ENCODE peak calls at places on chromosomes 13 and 19, in nine cellular contexts. One of them, this sample, is unnamed.

GRCh38 chr19:409006-409514 is at the start of gene C2CD4C:
- DNase-seq in T-cell: peak
- DNase-seq in activated CD8-positive, alpha-beta memory T cell treated with anti-CD3 and anti-CD28 coated beads for 1 hour: no peak
- DNase-seq in effector CD4-positive, alpha-beta T cell: no peak
- DNase-seq in GDM1: no peak
- DNase-seq in IMR-90: no peak
- DNase-seq in stimulated activated naive B cell treated with anti-CD40 and anti-IgM and Interleukin-4, amounts not matched to agents 10 μg/mL and 1 μg/mL and 100 μg/mL, for 72 hours: no peak
- DNase-seq in body of pancreas: peak
- DNase-seq in fibroblast of lung: no peak
- DNase-seq in this sample: no peak

GRCh38 chr19:52941941-52942370 is 18.7 kb upstream of the ZNF888 start:
- DNase-seq in T-cell: no peak
- DNase-seq in activated CD8-positive, alpha-beta memory T cell treated with anti-CD3 and anti-CD28 coated beads for 1 hour: no peak
- DNase-seq in effector CD4-positive, alpha-beta T cell: no peak
- DNase-seq in GDM1: peak
- DNase-seq in IMR-90: peak
- DNase-seq in stimulated activated naive B cell treated with anti-CD40 and anti-IgM and Interleukin-4, amounts not matched to agents 10 μg/mL and 1 μg/mL and 100 μg/mL, for 72 hours: no peak
- DNase-seq in body of pancreas: peak
- DNase-seq in fibroblast of lung: peak
- DNase-seq in this sample: peak

GRCh38 chr19:48614436-48615144 is at the start of gene FAM83E:
- DNase-seq in T-cell: no peak
- DNase-seq in activated CD8-positive, alpha-beta memory T cell treated with anti-CD3 and anti-CD28 coated beads for 1 hour: no peak
- DNase-seq in effector CD4-positive, alpha-beta T cell: no peak
- DNase-seq in GDM1: no peak
- DNase-seq in IMR-90: no peak
- DNase-seq in stimulated activated naive B cell treated with anti-CD40 and anti-IgM and Interleukin-4, amounts not matched to agents 10 μg/mL and 1 μg/mL and 100 μg/mL, for 72 hours: no peak
- DNase-seq in body of pancreas: peak
- DNase-seq in fibroblast of lung: no peak
- DNase-seq in this sample: no peak

GRCh38 chr19:50513746-50514345 is at the start of gene ASPDH:
- DNase-seq in T-cell: no peak
- DNase-seq in activated CD8-positive, alpha-beta memory T cell treated with anti-CD3 and anti-CD28 coated beads for 1 hour: no peak
- DNase-seq in effector CD4-positive, alpha-beta T cell: no peak
- DNase-seq in GDM1: no peak
- DNase-seq in IMR-90: no peak
- DNase-seq in stimulated activated naive B cell treated with anti-CD40 and anti-IgM and Interleukin-4, amounts not matched to agents 10 μg/mL and 1 μg/mL and 100 μg/mL, for 72 hours: no peak
- DNase-seq in body of pancreas: no peak
- DNase-seq in fibroblast of lung: no peak
- DNase-seq in this sample: no peak

GRCh38 chr13:103531278-103531677 is 465.1 kb upstream of the SLC10A2 start:
- DNase-seq in T-cell: no peak
- DNase-seq in activated CD8-positive, alpha-beta memory T cell treated with anti-CD3 and anti-CD28 coated beads for 1 hour: no peak
- DNase-seq in effector CD4-positive, alpha-beta T cell: no peak
- DNase-seq in GDM1: no peak
- DNase-seq in IMR-90: no peak
- DNase-seq in stimulated activated naive B cell treated with anti-CD40 and anti-IgM and Interleukin-4, amounts not matched to agents 10 μg/mL and 1 μg/mL and 100 μg/mL, for 72 hours: no peak
- DNase-seq in body of pancreas: no peak
- DNase-seq in fibroblast of lung: no peak
- DNase-seq in this sample: no peak

GRCh38 chr19:19543101-19543500 is 5.0 kb downstream of the CILP2 start:
- DNase-seq in T-cell: no peak
- DNase-seq in activated CD8-positive, alpha-beta memory T cell treated with anti-CD3 and anti-CD28 coated beads for 1 hour: no peak
- DNase-seq in effector CD4-positive, alpha-beta T cell: no peak
- DNase-seq in GDM1: no peak
- DNase-seq in IMR-90: no peak
- DNase-seq in stimulated activated naive B cell treated with anti-CD40 and anti-IgM and Interleukin-4, amounts not matched to agents 10 μg/mL and 1 μg/mL and 100 μg/mL, for 72 hours: no peak
- DNase-seq in body of pancreas: no peak
- DNase-seq in fibroblast of lung: no peak
- DNase-seq in this sample: no peak

GRCh38 chr13:40362502-40362901 is 303.9 kb downstream of the FOXO1 start:
- DNase-seq in T-cell: no peak
- DNase-seq in activated CD8-positive, alpha-beta memory T cell treated with anti-CD3 and anti-CD28 coated beads for 1 hour: no peak
- DNase-seq in effector CD4-positive, alpha-beta T cell: no peak
- DNase-seq in GDM1: no peak
- DNase-seq in IMR-90: no peak
- DNase-seq in stimulated activated naive B cell treated with anti-CD40 and anti-IgM and Interleukin-4, amounts not matched to agents 10 μg/mL and 1 μg/mL and 100 μg/mL, for 72 hours: no peak
- DNase-seq in body of pancreas: no peak
- DNase-seq in fibroblast of lung: peak
- DNase-seq in this sample: no peak

GRCh38 chr13:114089751-114090400 is 42.5 kb downstream of the RASA3 start:
- DNase-seq in T-cell: no peak
- DNase-seq in activated CD8-positive, alpha-beta memory T cell treated with anti-CD3 and anti-CD28 coated beads for 1 hour: no peak
- DNase-seq in effector CD4-positive, alpha-beta T cell: no peak
- DNase-seq in GDM1: no peak
- DNase-seq in IMR-90: no peak
- DNase-seq in stimulated activated naive B cell treated with anti-CD40 and anti-IgM and Interleukin-4, amounts not matched to agents 10 μg/mL and 1 μg/mL and 100 μg/mL, for 72 hours: no peak
- DNase-seq in body of pancreas: no peak
- DNase-seq in fibroblast of lung: no peak
- DNase-seq in this sample: no peak

GRCh38 chr19:5608271-5608666 is 14.3 kb downstream of the SAFB2 start:
- DNase-seq in T-cell: no peak
- DNase-seq in activated CD8-positive, alpha-beta memory T cell treated with anti-CD3 and anti-CD28 coated beads for 1 hour: no peak
- DNase-seq in effector CD4-positive, alpha-beta T cell: no peak
- DNase-seq in GDM1: no peak
- DNase-seq in IMR-90: no peak
- DNase-seq in stimulated activated naive B cell treated with anti-CD40 and anti-IgM and Interleukin-4, amounts not matched to agents 10 μg/mL and 1 μg/mL and 100 μg/mL, for 72 hours: no peak
- DNase-seq in body of pancreas: no peak
- DNase-seq in fibroblast of lung: no peak
- DNase-seq in this sample: no peak

GRCh38 chr19:38907227-38907626 is 4.8 kb downstream of the CCER2 start:
- DNase-seq in T-cell: no peak
- DNase-seq in activated CD8-positive, alpha-beta memory T cell treated with anti-CD3 and anti-CD28 coated beads for 1 hour: no peak
- DNase-seq in effector CD4-positive, alpha-beta T cell: no peak
- DNase-seq in GDM1: no peak
- DNase-seq in IMR-90: no peak
- DNase-seq in stimulated activated naive B cell treated with anti-CD40 and anti-IgM and Interleukin-4, amounts not matched to agents 10 μg/mL and 1 μg/mL and 100 μg/mL, for 72 hours: no peak
- DNase-seq in body of pancreas: no peak
- DNase-seq in fibroblast of lung: no peak
- DNase-seq in this sample: no peak

GRCh38 chr19:48501446-48501960 is 10.1 kb downstream of the LMTK3 start:
- DNase-seq in T-cell: peak
- DNase-seq in activated CD8-positive, alpha-beta memory T cell treated with anti-CD3 and anti-CD28 coated beads for 1 hour: no peak
- DNase-seq in effector CD4-positive, alpha-beta T cell: peak
- DNase-seq in GDM1: no peak
- DNase-seq in IMR-90: no peak
- DNase-seq in stimulated activated naive B cell treated with anti-CD40 and anti-IgM and Interleukin-4, amounts not matched to agents 10 μg/mL and 1 μg/mL and 100 μg/mL, for 72 hours: no peak
- DNase-seq in body of pancreas: peak
- DNase-seq in fibroblast of lung: no peak
- DNase-seq in this sample: peak

GRCh38 chr19:33767898-33768413 is 28.7 kb upstream of the KCTD15 start:
- DNase-seq in T-cell: no peak
- DNase-seq in activated CD8-positive, alpha-beta memory T cell treated with anti-CD3 and anti-CD28 coated beads for 1 hour: no peak
- DNase-seq in effector CD4-positive, alpha-beta T cell: no peak
- DNase-seq in GDM1: no peak
- DNase-seq in IMR-90: peak
- DNase-seq in stimulated activated naive B cell treated with anti-CD40 and anti-IgM and Interleukin-4, amounts not matched to agents 10 μg/mL and 1 μg/mL and 100 μg/mL, for 72 hours: no peak
- DNase-seq in body of pancreas: no peak
- DNase-seq in fibroblast of lung: peak
- DNase-seq in this sample: no peak

GRCh38 chr13:113845055-113845454 is 18.8 kb downstream of the GAS6 start:
- DNase-seq in T-cell: no peak
- DNase-seq in activated CD8-positive, alpha-beta memory T cell treated with anti-CD3 and anti-CD28 coated beads for 1 hour: no peak
- DNase-seq in effector CD4-positive, alpha-beta T cell: no peak
- DNase-seq in GDM1: no peak
- DNase-seq in IMR-90: no peak
- DNase-seq in stimulated activated naive B cell treated with anti-CD40 and anti-IgM and Interleukin-4, amounts not matched to agents 10 μg/mL and 1 μg/mL and 100 μg/mL, for 72 hours: no peak
- DNase-seq in body of pancreas: no peak
- DNase-seq in fibroblast of lung: no peak
- DNase-seq in this sample: no peak

GRCh38 chr13:33040116-33040515 is 23.9 kb downstream of the KL start:
- DNase-seq in T-cell: no peak
- DNase-seq in activated CD8-positive, alpha-beta memory T cell treated with anti-CD3 and anti-CD28 coated beads for 1 hour: no peak
- DNase-seq in effector CD4-positive, alpha-beta T cell: no peak
- DNase-seq in GDM1: no peak
- DNase-seq in IMR-90: no peak
- DNase-seq in stimulated activated naive B cell treated with anti-CD40 and anti-IgM and Interleukin-4, amounts not matched to agents 10 μg/mL and 1 μg/mL and 100 μg/mL, for 72 hours: no peak
- DNase-seq in body of pancreas: no peak
- DNase-seq in fibroblast of lung: no peak
- DNase-seq in this sample: no peak

GRCh38 chr19:41352609-41353465 is 885 bp downstream of the TGFB1 start:
- DNase-seq in T-cell: peak
- DNase-seq in activated CD8-positive, alpha-beta memory T cell treated with anti-CD3 and anti-CD28 coated beads for 1 hour: no peak
- DNase-seq in effector CD4-positive, alpha-beta T cell: peak
- DNase-seq in GDM1: peak
- DNase-seq in IMR-90: peak
- DNase-seq in stimulated activated naive B cell treated with anti-CD40 and anti-IgM and Interleukin-4, amounts not matched to agents 10 μg/mL and 1 μg/mL and 100 μg/mL, for 72 hours: peak
- DNase-seq in body of pancreas: peak
- DNase-seq in fibroblast of lung: peak
- DNase-seq in this sample: no peak

GRCh38 chr19:32450217-32450616 is 44.6 kb downstream of the DPY19L3 start:
- DNase-seq in T-cell: no peak
- DNase-seq in activated CD8-positive, alpha-beta memory T cell treated with anti-CD3 and anti-CD28 coated beads for 1 hour: no peak
- DNase-seq in effector CD4-positive, alpha-beta T cell: no peak
- DNase-seq in GDM1: no peak
- DNase-seq in IMR-90: peak
- DNase-seq in stimulated activated naive B cell treated with anti-CD40 and anti-IgM and Interleukin-4, amounts not matched to agents 10 μg/mL and 1 μg/mL and 100 μg/mL, for 72 hours: no peak
- DNase-seq in body of pancreas: no peak
- DNase-seq in fibroblast of lung: no peak
- DNase-seq in this sample: no peak

GRCh38 chr13:42612021-42612765 is 38.2 kb downstream of the TNFSF11 start:
- DNase-seq in T-cell: no peak
- DNase-seq in activated CD8-positive, alpha-beta memory T cell treated with anti-CD3 and anti-CD28 coated beads for 1 hour: no peak
- DNase-seq in effector CD4-positive, alpha-beta T cell: no peak
- DNase-seq in GDM1: no peak
- DNase-seq in IMR-90: no peak
- DNase-seq in stimulated activated naive B cell treated with anti-CD40 and anti-IgM and Interleukin-4, amounts not matched to agents 10 μg/mL and 1 μg/mL and 100 μg/mL, for 72 hours: no peak
- DNase-seq in body of pancreas: no peak
- DNase-seq in fibroblast of lung: no peak
- DNase-seq in this sample: peak

GRCh38 chr13:79869326-79869725 is 388.4 kb downstream of the NDFIP2 start:
- DNase-seq in T-cell: no peak
- DNase-seq in activated CD8-positive, alpha-beta memory T cell treated with anti-CD3 and anti-CD28 coated beads for 1 hour: no peak
- DNase-seq in effector CD4-positive, alpha-beta T cell: no peak
- DNase-seq in GDM1: no peak
- DNase-seq in IMR-90: peak
- DNase-seq in stimulated activated naive B cell treated with anti-CD40 and anti-IgM and Interleukin-4, amounts not matched to agents 10 μg/mL and 1 μg/mL and 100 μg/mL, for 72 hours: no peak
- DNase-seq in body of pancreas: peak
- DNase-seq in fibroblast of lung: peak
- DNase-seq in this sample: no peak

GRCh38 chr19:53977991-53978731 is 13.3 kb upstream of the CACNG6 start:
- DNase-seq in T-cell: peak
- DNase-seq in activated CD8-positive, alpha-beta memory T cell treated with anti-CD3 and anti-CD28 coated beads for 1 hour: no peak
- DNase-seq in effector CD4-positive, alpha-beta T cell: no peak
- DNase-seq in GDM1: peak
- DNase-seq in IMR-90: peak
- DNase-seq in stimulated activated naive B cell treated with anti-CD40 and anti-IgM and Interleukin-4, amounts not matched to agents 10 μg/mL and 1 μg/mL and 100 μg/mL, for 72 hours: no peak
- DNase-seq in body of pancreas: peak
- DNase-seq in fibroblast of lung: peak
- DNase-seq in this sample: peak

GRCh38 chr19:51810228-51810627 is 15.3 kb downstream of the FPR3 start:
- DNase-seq in T-cell: no peak
- DNase-seq in activated CD8-positive, alpha-beta memory T cell treated with anti-CD3 and anti-CD28 coated beads for 1 hour: no peak
- DNase-seq in effector CD4-positive, alpha-beta T cell: no peak
- DNase-seq in GDM1: no peak
- DNase-seq in IMR-90: no peak
- DNase-seq in stimulated activated naive B cell treated with anti-CD40 and anti-IgM and Interleukin-4, amounts not matched to agents 10 μg/mL and 1 μg/mL and 100 μg/mL, for 72 hours: no peak
- DNase-seq in body of pancreas: no peak
- DNase-seq in fibroblast of lung: no peak
- DNase-seq in this sample: peak

GRCh38 chr19:40805258-40805868 is 6.4 kb downstream of the EGLN2 start:
- DNase-seq in T-cell: no peak
- DNase-seq in activated CD8-positive, alpha-beta memory T cell treated with anti-CD3 and anti-CD28 coated beads for 1 hour: no peak
- DNase-seq in effector CD4-positive, alpha-beta T cell: peak
- DNase-seq in GDM1: no peak
- DNase-seq in IMR-90: no peak
- DNase-seq in stimulated activated naive B cell treated with anti-CD40 and anti-IgM and Interleukin-4, amounts not matched to agents 10 μg/mL and 1 μg/mL and 100 μg/mL, for 72 hours: no peak
- DNase-seq in body of pancreas: peak
- DNase-seq in fibroblast of lung: no peak
- DNase-seq in this sample: no peak

GRCh38 chr19:15118248-15118647 is 11.0 kb downstream of the SYDE1 start:
- DNase-seq in T-cell: no peak
- DNase-seq in activated CD8-positive, alpha-beta memory T cell treated with anti-CD3 and anti-CD28 coated beads for 1 hour: no peak
- DNase-seq in effector CD4-positive, alpha-beta T cell: no peak
- DNase-seq in GDM1: no peak
- DNase-seq in IMR-90: no peak
- DNase-seq in stimulated activated naive B cell treated with anti-CD40 and anti-IgM and Interleukin-4, amounts not matched to agents 10 μg/mL and 1 μg/mL and 100 μg/mL, for 72 hours: no peak
- DNase-seq in body of pancreas: no peak
- DNase-seq in fibroblast of lung: no peak
- DNase-seq in this sample: no peak

GRCh38 chr19:7010722-7011593 is 10.3 kb downstream of the MBD3L2B start:
- DNase-seq in T-cell: no peak
- DNase-seq in activated CD8-positive, alpha-beta memory T cell treated with anti-CD3 and anti-CD28 coated beads for 1 hour: no peak
- DNase-seq in effector CD4-positive, alpha-beta T cell: no peak
- DNase-seq in GDM1: no peak
- DNase-seq in IMR-90: no peak
- DNase-seq in stimulated activated naive B cell treated with anti-CD40 and anti-IgM and Interleukin-4, amounts not matched to agents 10 μg/mL and 1 μg/mL and 100 μg/mL, for 72 hours: no peak
- DNase-seq in body of pancreas: no peak
- DNase-seq in fibroblast of lung: no peak
- DNase-seq in this sample: no peak

GRCh38 chr13:66886248-66886647 is 343.9 kb downstream of the PCDH9 start:
- DNase-seq in T-cell: no peak
- DNase-seq in activated CD8-positive, alpha-beta memory T cell treated with anti-CD3 and anti-CD28 coated beads for 1 hour: no peak
- DNase-seq in effector CD4-positive, alpha-beta T cell: no peak
- DNase-seq in GDM1: no peak
- DNase-seq in IMR-90: no peak
- DNase-seq in stimulated activated naive B cell treated with anti-CD40 and anti-IgM and Interleukin-4, amounts not matched to agents 10 μg/mL and 1 μg/mL and 100 μg/mL, for 72 hours: no peak
- DNase-seq in body of pancreas: no peak
- DNase-seq in fibroblast of lung: peak
- DNase-seq in this sample: no peak

GRCh38 chr13:23876265-23876664 is 12.9 kb downstream of the MIPEP start:
- DNase-seq in T-cell: no peak
- DNase-seq in activated CD8-positive, alpha-beta memory T cell treated with anti-CD3 and anti-CD28 coated beads for 1 hour: no peak
- DNase-seq in effector CD4-positive, alpha-beta T cell: no peak
- DNase-seq in GDM1: no peak
- DNase-seq in IMR-90: peak
- DNase-seq in stimulated activated naive B cell treated with anti-CD40 and anti-IgM and Interleukin-4, amounts not matched to agents 10 μg/mL and 1 μg/mL and 100 μg/mL, for 72 hours: no peak
- DNase-seq in body of pancreas: peak
- DNase-seq in fibroblast of lung: no peak
- DNase-seq in this sample: no peak

GRCh38 chr19:30135797-30136196 is 193.8 kb downstream of the URI1 start:
- DNase-seq in T-cell: no peak
- DNase-seq in activated CD8-positive, alpha-beta memory T cell treated with anti-CD3 and anti-CD28 coated beads for 1 hour: no peak
- DNase-seq in effector CD4-positive, alpha-beta T cell: no peak
- DNase-seq in GDM1: no peak
- DNase-seq in IMR-90: no peak
- DNase-seq in stimulated activated naive B cell treated with anti-CD40 and anti-IgM and Interleukin-4, amounts not matched to agents 10 μg/mL and 1 μg/mL and 100 μg/mL, for 72 hours: no peak
- DNase-seq in body of pancreas: no peak
- DNase-seq in fibroblast of lung: no peak
- DNase-seq in this sample: no peak

GRCh38 chr19:4866595-4867424 is 657 bp downstream of the PLIN3 start:
- DNase-seq in T-cell: peak
- DNase-seq in activated CD8-positive, alpha-beta memory T cell treated with anti-CD3 and anti-CD28 coated beads for 1 hour: no peak
- DNase-seq in effector CD4-positive, alpha-beta T cell: peak
- DNase-seq in GDM1: peak
- DNase-seq in IMR-90: peak
- DNase-seq in stimulated activated naive B cell treated with anti-CD40 and anti-IgM and Interleukin-4, amounts not matched to agents 10 μg/mL and 1 μg/mL and 100 μg/mL, for 72 hours: peak
- DNase-seq in body of pancreas: peak
- DNase-seq in fibroblast of lung: peak
- DNase-seq in this sample: peak

GRCh38 chr13:79096099-79096498 is 310.0 kb downstream of the RBM26 start:
- DNase-seq in T-cell: no peak
- DNase-seq in activated CD8-positive, alpha-beta memory T cell treated with anti-CD3 and anti-CD28 coated beads for 1 hour: no peak
- DNase-seq in effector CD4-positive, alpha-beta T cell: no peak
- DNase-seq in GDM1: no peak
- DNase-seq in IMR-90: no peak
- DNase-seq in stimulated activated naive B cell treated with anti-CD40 and anti-IgM and Interleukin-4, amounts not matched to agents 10 μg/mL and 1 μg/mL and 100 μg/mL, for 72 hours: no peak
- DNase-seq in body of pancreas: no peak
- DNase-seq in fibroblast of lung: no peak
- DNase-seq in this sample: no peak